ENCODE peak calls at places on chromosomes 5 and 9, in six cellular contexts. M, R, S, C, J and T are unnamed samples.
A peak's percentile ranks its signal among the peaks of the same experiment; 100 is the strongest.

GRCh38 chr5:83125560-83125959 is 48.2 kb downstream of the XRCC4 start:
- DNase-seq in S (no peak), J (no peak), M (no peak), R (peak; percentile 29), C (no peak), T (no peak)

GRCh38 chr5:128407956-128408355 is 130.1 kb downstream of the FBN2 start:
- DNase-seq in J (no peak), S (no peak), M (no peak), R (no peak), C (no peak), T (no peak)

GRCh38 chr5:2709996-2710689 is 41.3 kb downstream of the IRX2 start:
- DNase-seq in C (no peak), J (no peak), S (no peak), R (no peak), M (no peak), T (no peak)

GRCh38 chr5:73747696-73748380 is 121.8 kb downstream of the ARHGEF28 start:
- DNase-seq in J (no peak), S (no peak), C (no peak), R (no peak), M (no peak), T (no peak)

GRCh38 chr5:125813221-125813974 is 609.8 kb upstream of the GRAMD2B start:
- DNase-seq in C (no peak), M (no peak), S (no peak), R (no peak), J (no peak), T (no peak)

GRCh38 chr5:155883966-155884555 is 442.9 kb upstream of the SGCD start:
- DNase-seq in J (no peak), M (no peak), S (no peak), C (no peak), R (no peak), T (no peak)

GRCh38 chr5:171464829-171465228 is 45.4 kb downstream of the FGF18 start:
- DNase-seq in R (no peak), J (no peak), C (no peak), S (no peak), M (no peak), T (no peak)

GRCh38 chr5:102668220-102668930 is 86.7 kb upstream of the PAM start:
- DNase-seq in S (no peak), M (no peak), C (no peak), R (no peak), J (no peak), T (no peak)

GRCh38 chr5:142466195-142466951 is 141.6 kb upstream of the SPRY4 start:
- DNase-seq in C (no peak), S (no peak), J (no peak), M (no peak), R (no peak), T (no peak)

GRCh38 chr5:127358782-127359181 is 68.2 kb downstream of the MEGF10 start:
- DNase-seq in C (no peak), J (no peak), S (no peak), R (no peak), M (no peak), T (no peak)

GRCh38 chr5:130216306-130216705 is 312.0 kb downstream of the CHSY3 start:
- DNase-seq in R (no peak), C (no peak), J (no peak), M (no peak), S (no peak), T (no peak)

GRCh38 chr9:21923694-21924093 is 70.5 kb downstream of the CDKN2A start:
- DNase-seq in M (no peak), S (no peak), J (no peak), C (no peak), R (no peak), T (no peak)

GRCh38 chr5:43037929-43038510 is 2.1 kb downstream of the ANXA2R start:
- DNase-seq in J (no peak), M (no peak), R (no peak), C (no peak), S (no peak), T (no peak)

GRCh38 chr9:107584186-107584585 is 94.6 kb upstream of the KLF4 start:
- DNase-seq in S (no peak), M (no peak), J (no peak), C (no peak), R (no peak), T (no peak)

GRCh38 chr9:26833792-26834191 is 58.8 kb downstream of the CAAP1 start:
- DNase-seq in J (no peak), C (no peak), S (no peak), R (no peak), M (no peak), T (no peak)

GRCh38 chr9:33151007-33151557 is 16.1 kb downstream of the B4GALT1 start:
- DNase-seq in S (no peak), C (no peak), M (no peak), J (no peak), R (peak; percentile 63), T (no peak)

GRCh38 chr5:176620333-176620981 is 9.9 kb downstream of the SNCB start:
- DNase-seq in C (no peak), M (no peak), J (peak; percentile 53), R (no peak), S (peak; percentile 66), T (no peak)

GRCh38 chr5:62762503-62762902 is 183.9 kb downstream of the LRRC70 start:
- DNase-seq in M (no peak), J (no peak), C (no peak), S (no peak), R (no peak), T (no peak)

GRCh38 chr9:25681270-25681669 is 3.0 kb upstream of the TUSC1 start:
- DNase-seq in C (no peak), M (no peak), R (no peak), J (no peak), S (no peak), T (no peak)

GRCh38 chr5:35857606-35858205 is 1.0 kb downstream of the IL7R start:
- DNase-seq in J (no peak), R (no peak), M (no peak), S (no peak), C (no peak), T (no peak)

GRCh38 chr5:75265731-75266130 is 29.1 kb upstream of the ANKRD31 start:
- DNase-seq in M (no peak), R (peak; percentile 40), S (no peak), J (no peak), C (no peak), T (no peak)

GRCh38 chr9:77595426-77596051 is 52.6 kb downstream of the GNA14 start:
- DNase-seq in C (no peak), J (no peak), M (no peak), R (no peak), S (no peak), T (no peak)
- TF ChIP-seq TAF1 in C (no peak), J (no peak), M (no peak), R (no peak), S (no peak), T (no peak)

DNA sequence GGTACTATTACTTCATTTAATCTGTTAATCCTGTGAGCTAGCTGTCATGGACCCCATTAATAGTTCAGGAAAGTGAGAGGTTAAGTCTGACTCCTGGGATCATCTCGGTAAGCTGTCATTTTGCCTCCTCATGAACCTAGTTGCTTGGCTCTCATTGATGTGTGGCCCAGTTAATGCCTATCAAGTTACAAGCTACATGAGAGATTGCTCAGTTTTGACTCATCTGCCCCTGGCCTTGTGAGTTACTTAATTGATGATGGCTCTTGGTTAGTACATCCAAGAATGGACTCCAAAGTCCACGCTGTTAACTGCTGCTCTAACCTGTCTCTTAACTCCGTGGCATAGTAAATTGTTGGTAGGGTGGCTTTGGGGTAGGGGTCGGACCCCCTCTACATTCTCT is 23.9 kb downstream of the LARP1 start:
- DNase-seq in S (no peak), M (no peak), J (no peak), C (no peak), R (peak; percentile 77), T (no peak)
- TF ChIP-seq POLR2A in S (no peak), M (no peak), J (no peak), C (no peak), R (no peak), T (no peak)

DNA sequence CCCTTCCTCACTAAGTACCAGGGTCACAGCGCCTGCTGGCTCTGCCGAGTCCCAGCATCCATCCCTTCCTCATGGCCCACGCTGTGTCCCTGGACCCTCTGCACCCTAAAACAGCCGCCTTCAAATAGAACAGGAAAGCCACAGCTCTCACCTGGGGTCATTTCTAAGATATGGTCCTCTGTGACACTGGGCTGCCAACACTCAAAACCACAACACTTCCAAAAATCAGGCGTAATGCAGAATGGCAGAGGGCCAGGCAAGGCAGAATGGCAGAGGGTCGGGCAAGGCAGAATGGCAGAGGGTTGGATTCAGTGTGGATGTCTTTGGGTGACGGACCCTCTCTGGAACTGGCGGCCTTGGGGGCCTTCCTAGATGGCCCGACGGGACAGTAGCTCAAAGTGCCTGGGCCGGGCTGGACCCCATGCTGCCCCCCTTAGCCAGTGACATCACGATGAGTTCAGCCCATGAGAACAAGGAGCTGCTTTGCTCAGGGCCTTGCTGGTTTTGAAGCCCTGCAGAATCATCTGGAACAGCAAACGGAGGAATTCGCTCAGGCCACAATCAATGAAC is 35.3 kb downstream of the ZDHHC11B start:
- DNase-seq in M (no peak), R (no peak), C (no peak), J (no peak), S (no peak), T (no peak)
- TF ChIP-seq TAF1 in M (no peak), R (no peak), C (no peak), J (no peak), S (no peak), T (no peak)

GRCh38 chr9:127122176-127123151 is at the start of gene ANGPTL2:
- DNase-seq in M (no peak), S (peak; percentile 90), J (peak; percentile 23), C (peak; percentile 64), R (peak; percentile 43), T (no peak)
- TF ChIP-seq POLR2A in M (no peak), S (peak; percentile 84), J (no peak), C (no peak), R (peak; percentile 56), T (no peak)

GRCh38 chr9:136204838-136205706 is at the start of gene LHX3:
- DNase-seq in M (no peak), C (peak; percentile 71), R (no peak), J (peak; percentile 68), S (peak; percentile 83), T (peak; percentile 62)
- TF ChIP-seq TAF1 in M (no peak), C (no peak), R (no peak), J (no peak), S (no peak), T (no peak)